ENCODE peak calls at places on chromosomes 4 and X, in nine cellular contexts. U is coronary artery; D is BJ; J is HFF-Myc; I is CD4-positive, alpha-beta T cell; F is type B pancreatic cell; H is RWPE1; B is brain microvascular endothelial cell; N is astrocyte of the spinal cord. Y is an unnamed sample.

GRCh38 chr4:112378858-112379257 is 81.7 kb downstream of the ALPK1 start:
- DNase-seq in I (no peak), B (no peak), H (no peak), J (no peak), D (no peak), N (no peak), U (no peak), F (no peak), Y (no peak)

GRCh38 chr4:151407466-151408379 is 1.3 kb upstream of the FHIP1A start:
- DNase-seq in I (no peak), H (no peak), D (no peak), F (no peak), B (no peak), U (no peak), N (peak), J (no peak), Y (no peak)

GRCh38 chrX:108397627-108398392 is 40.4 kb downstream of the COL4A6 start:
- DNase-seq in N (no peak), J (no peak), H (peak), U (no peak), F (no peak), B (peak), D (no peak), I (no peak), Y (no peak)

GRCh38 chrX:20412871-20413486 is 146.3 kb upstream of the RPS6KA3 start:
- DNase-seq in N (no peak), F (no peak), U (no peak), H (no peak), J (no peak), D (no peak), I (peak), B (no peak), Y (no peak)

GRCh38 chrX:151792505-151792904 is 58.0 kb downstream of the CNGA2 start:
- DNase-seq in D (no peak), U (no peak), I (no peak), J (no peak), B (no peak), N (no peak), H (no peak), F (no peak), Y (no peak)

GRCh38 chrX:2907295-2907694 is 21.8 kb downstream of the ARSD start:
- DNase-seq in I (no peak), U (no peak), D (no peak), B (no peak), N (no peak), J (no peak), F (no peak), H (no peak), Y (no peak)

GRCh38 chrX:55210931-55211677 is 9.0 kb upstream of the PAGE5 start:
- DNase-seq in U (no peak), J (no peak), D (no peak), N (no peak), B (no peak), I (no peak), F (no peak), H (no peak), Y (no peak)

GRCh38 chr4:177119693-177120092 is 190.0 kb upstream of the NEIL3 start:
- DNase-seq in N (no peak), F (no peak), I (no peak), B (no peak), D (no peak), U (no peak), J (no peak), H (no peak), Y (no peak)

GRCh38 chrX:20224814-20225487 is 41.8 kb downstream of the RPS6KA3 start:
- DNase-seq in H (no peak), F (no peak), D (peak), N (peak), B (no peak), J (no peak), I (no peak), U (no peak), Y (no peak)

GRCh38 chr4:72604324-72604723 is 35.3 kb upstream of the ADAMTS3 start:
- DNase-seq in H (peak), F (no peak), N (peak), J (no peak), U (no peak), I (no peak), D (no peak), B (peak), Y (no peak)

GRCh38 chrX:101803451-101803850 is 128.4 kb downstream of the ZMAT1 start:
- DNase-seq in N (no peak), B (no peak), I (no peak), H (no peak), D (no peak), F (no peak), U (no peak), J (no peak), Y (no peak)

DNA sequence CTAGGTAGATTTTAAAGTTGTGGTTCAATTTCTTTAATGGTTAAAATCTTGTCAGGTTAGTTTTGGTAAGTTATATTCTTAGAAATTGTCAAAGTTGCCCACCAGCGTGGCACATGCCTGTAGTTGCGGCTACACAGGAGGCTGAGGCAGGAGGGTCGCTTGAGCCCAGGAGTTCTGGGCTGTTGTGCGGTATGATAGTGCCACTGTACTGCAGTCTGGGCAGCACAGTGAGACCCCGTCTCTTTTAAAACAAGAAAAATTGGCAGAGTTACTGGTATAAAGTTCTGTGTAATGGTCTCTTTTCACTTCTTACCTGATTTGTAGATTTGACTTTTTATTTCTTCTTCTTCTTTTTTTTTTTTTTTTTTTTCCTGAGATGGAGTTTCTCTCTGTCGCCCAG is 64.4 kb downstream of the FAM193A start:
- DNase-seq in N (no peak), J (no peak), H (no peak), D (no peak), F (no peak), U (no peak), I (no peak), B (no peak), Y (no peak)
- TF ChIP-seq CTCF in N (no peak), J (no peak), H (no peak), D (no peak), F (no peak), U (no peak), I (no peak), B (no peak), Y (no peak)

GRCh38 chr4:178296669-178297068 is 854.4 kb upstream of the AGA start:
- DNase-seq in B (no peak), J (no peak), U (no peak), H (no peak), F (no peak), D (no peak), I (no peak), N (no peak), Y (no peak)
- TF ChIP-seq CTCF in B (no peak), J (no peak), U (no peak), H (no peak), F (no peak), D (no peak), I (no peak), N (no peak), Y (no peak)

GRCh38 chr4:86569103-86569870 is 24.8 kb upstream of the PTPN13 start:
- DNase-seq in B (no peak), F (no peak), J (no peak), I (no peak), N (no peak), D (no peak), H (no peak), U (no peak), Y (no peak)
- TF ChIP-seq CTCF in B (no peak), F (no peak), J (no peak), I (no peak), N (no peak), D (no peak), H (no peak), U (no peak), Y (no peak)

DNA sequence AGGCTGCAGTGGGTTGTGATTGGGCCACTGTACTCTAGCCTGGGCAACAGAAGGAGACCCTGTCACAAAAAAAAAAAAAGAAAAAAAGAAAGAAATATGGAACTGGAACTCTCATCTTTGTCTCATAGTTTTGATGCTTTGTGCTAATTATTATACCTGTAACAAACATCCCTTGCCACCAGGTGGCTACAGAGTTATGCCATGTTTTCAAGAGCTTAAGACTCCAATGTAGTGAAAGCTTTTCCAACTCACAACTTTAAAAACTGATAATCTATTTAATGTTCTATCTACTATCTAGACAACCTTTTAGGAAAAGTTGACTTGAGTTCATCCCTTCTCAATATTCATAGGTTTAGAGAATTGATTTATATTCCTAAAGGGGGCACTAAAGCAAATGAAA is 42.4 kb downstream of the HTR2C start:
- DNase-seq in H (no peak), J (no peak), B (no peak), I (no peak), F (no peak), N (peak), U (no peak), D (no peak), Y (no peak)
- TF ChIP-seq CTCF in H (peak), J (peak), B (peak), I (no peak), F (peak), N (peak), U (no peak), D (peak), Y (no peak)

DNA sequence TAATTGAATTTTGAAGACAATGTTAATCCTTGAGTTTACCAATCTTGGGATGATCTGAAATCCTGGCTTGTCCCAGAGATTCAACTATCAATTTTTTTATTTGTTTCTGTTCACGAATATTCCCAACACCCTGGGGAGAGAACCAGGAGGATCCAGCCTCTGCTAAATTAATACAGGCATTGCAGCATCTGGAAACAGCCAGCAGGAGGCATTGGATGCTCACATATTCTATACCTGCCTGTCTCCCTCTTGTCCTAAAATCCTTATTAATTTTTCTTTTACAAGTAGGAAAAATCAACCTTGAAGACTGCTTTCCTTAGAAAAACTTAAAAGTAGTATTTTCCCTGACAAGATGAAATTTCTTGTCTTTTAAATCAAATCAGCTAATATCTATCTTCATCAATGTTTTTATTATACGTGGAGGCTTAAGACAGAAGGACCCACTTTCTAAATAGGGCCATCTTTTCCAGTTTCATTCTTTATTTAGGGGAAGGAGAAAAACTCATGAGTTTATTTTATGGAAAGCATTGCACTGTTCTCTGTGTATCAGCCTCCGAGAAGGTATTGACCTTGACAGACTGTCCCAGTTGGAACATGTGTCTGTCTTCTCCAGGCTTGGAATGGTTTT is 102.4 kb downstream of the CLNK start:
- DNase-seq in F (no peak), H (peak), B (peak), J (peak), D (no peak), I (no peak), U (no peak), N (peak), Y (peak)
- TF ChIP-seq CTCF in F (peak), H (peak), B (peak), J (peak), D (peak), I (peak), U (no peak), N (peak), Y (peak)

GRCh38 chrX:42195506-42195905 is 272.2 kb upstream of the CASK start:
- DNase-seq in D (no peak), J (no peak), H (no peak), F (no peak), U (no peak), N (no peak), I (no peak), B (no peak), Y (no peak)
- TF ChIP-seq CTCF in D (no peak), J (no peak), H (no peak), F (no peak), U (no peak), N (no peak), I (no peak), B (no peak), Y (no peak)

GRCh38 chr4:18566970-18567799 is 545.6 kb upstream of the LCORL start:
- DNase-seq in H (no peak), B (peak), D (no peak), I (no peak), U (no peak), F (no peak), N (no peak), J (no peak), Y (no peak)

GRCh38 chr4:18570370-18570769 is 548.8 kb upstream of the LCORL start:
- DNase-seq in I (no peak), B (no peak), D (no peak), N (no peak), U (no peak), J (no peak), H (no peak), F (no peak), Y (no peak)

GRCh38 chr4:18571252-18571885 is 549.8 kb upstream of the LCORL start:
- DNase-seq in I (no peak), U (no peak), F (no peak), H (no peak), D (no peak), J (no peak), N (no peak), B (no peak), Y (no peak)

GRCh38 chr4:18568600-18568999 is 547.0 kb upstream of the LCORL start:
- DNase-seq in B (no peak), F (no peak), J (no peak), H (no peak), I (no peak), D (no peak), N (no peak), U (no peak), Y (no peak)
- TF ChIP-seq CTCF in B (no peak), F (peak), J (no peak), H (no peak), I (no peak), D (no peak), N (no peak), U (no peak), Y (no peak)

GRCh38 chr4:144754562-144755410 is 108.8 kb downstream of the HHIP start:
- DNase-seq in B (peak), N (peak), D (no peak), U (no peak), J (no peak), F (no peak), H (no peak), I (no peak), Y (no peak)
- TF ChIP-seq CTCF in B (peak), N (peak), D (peak), U (no peak), J (peak), F (peak), H (no peak), I (no peak), Y (no peak)

GRCh38 chrX:9860826-9861225 is 74.6 kb downstream of the SHROOM2 start:
- DNase-seq in B (no peak), D (no peak), F (no peak), J (no peak), I (no peak), N (no peak), H (no peak), U (no peak), Y (no peak)

GRCh38 chrX:9862953-9863352 is 76.7 kb downstream of the SHROOM2 start:
- DNase-seq in B (no peak), D (no peak), I (no peak), F (no peak), J (no peak), H (no peak), N (no peak), U (no peak), Y (no peak)

GRCh38 chrX:9861711-9862110 is 75.5 kb downstream of the SHROOM2 start:
- DNase-seq in N (no peak), I (no peak), D (no peak), U (no peak), H (no peak), F (no peak), B (no peak), J (no peak), Y (no peak)

GRCh38 chrX:9864011-9864410 is 77.8 kb downstream of the SHROOM2 start:
- DNase-seq in D (no peak), J (no peak), I (no peak), N (no peak), B (no peak), F (no peak), U (no peak), H (no peak), Y (no peak)

GRCh38 chrX:9862525-9862924 is 76.3 kb downstream of the SHROOM2 start:
- DNase-seq in H (no peak), U (no peak), J (no peak), I (no peak), N (no peak), D (no peak), F (no peak), B (no peak), Y (no peak)
- TF ChIP-seq CTCF in H (no peak), U (no peak), J (no peak), I (no peak), N (no peak), D (no peak), F (no peak), B (no peak), Y (no peak)

Y was measured in right atrium auricular region.